ENCODE peak calls at places on chromosomes 11 and 22, in eight cellular contexts. R is tibial nerve, O is A549, H is transverse colon, L is stomach, K is ovary, D is upper lobe of left lung, V is K562. C is an unnamed sample. For H3K4me1, the result is how much of the 10 kb centered on the place peaks cover.

GRCh38 chr11:78476066-78476465 is 58.4 kb upstream of the GAB2 start:
- DNase-seq in L (peak), D (no peak), R (no peak), K (no peak), H (no peak), V (no peak), O (no peak), C (no peak)

GRCh38 chr11:65892661-65893317 is 2.3 kb downstream of the CCDC85B start:
- DNase-seq in H (no peak), D (no peak), L (no peak), V (no peak), K (no peak), O (no peak), R (no peak), C (no peak)

GRCh38 chr11:30197869-30198268 is 32.9 kb upstream of the FSHB start:
- DNase-seq in V (no peak), D (no peak), H (no peak), O (no peak), K (no peak), L (no peak), R (no peak), C (no peak)

GRCh38 chr22:41395531-41396240 is 13.9 kb downstream of the TEF start:
- DNase-seq in H (no peak), V (no peak), O (no peak), L (no peak), D (peak), K (no peak), R (no peak), C (no peak)

GRCh38 chr22:19434829-19435580 is 2.7 kb downstream of the MRPL40 start:
- DNase-seq in R (no peak), H (no peak), D (no peak), V (no peak), L (no peak), K (no peak), O (no peak), C (no peak)

GRCh38 chr11:19767691-19768151 is 55.1 kb downstream of the NAV2 start:
- DNase-seq in V (no peak), K (no peak), D (no peak), R (no peak), O (no peak), H (no peak), L (no peak), C (no peak)

GRCh38 chr22:49965291-49966040 is 4.9 kb downstream of the PIM3 start:
- DNase-seq in K (peak), H (peak), R (no peak), O (no peak), V (no peak), D (peak), L (peak), C (peak)

GRCh38 chr11:23974046-23974445 is 522.8 kb upstream of the LUZP2 start:
- DNase-seq in D (no peak), L (no peak), O (no peak), V (no peak), K (no peak), R (no peak), H (no peak), C (no peak)

GRCh38 chr11:48001438-48002021 is 21.2 kb downstream of the PTPRJ start:
- DNase-seq in K (no peak), O (peak), D (no peak), H (peak), R (no peak), L (peak), V (no peak), C (no peak)

GRCh38 chr11:22165799-22166548 is 26.9 kb upstream of the ANO5 start:
- DNase-seq in V (no peak), H (no peak), O (no peak), K (no peak), R (no peak), D (no peak), L (no peak), C (no peak)

GRCh38 chr22:45866398-45867117 is 110.4 kb downstream of the WNT7B start:
- DNase-seq in V (no peak), D (peak), L (peak), H (no peak), O (no peak), R (no peak), K (peak), C (peak)

GRCh38 chr11:23995891-23996290 is 501.0 kb upstream of the LUZP2 start:
- DNase-seq in L (no peak), K (no peak), O (no peak), V (no peak), R (no peak), D (no peak), H (no peak), C (no peak)

GRCh38 chr11:26651916-26652315 is 69.9 kb downstream of the SLC5A12 start:
- DNase-seq in D (no peak), O (no peak), K (no peak), H (no peak), V (no peak), R (no peak), L (no peak), C (no peak)

GRCh38 chr22:45424241-45424731 is 10.8 kb downstream of the RIBC2 start:
- DNase-seq in K (no peak), L (no peak), H (no peak), V (no peak), D (no peak), R (no peak), O (no peak), C (peak)

GRCh38 chr11:19819148-19819547 is 106.5 kb downstream of the NAV2 start:
- DNase-seq in D (no peak), R (no peak), L (no peak), V (no peak), K (no peak), H (no peak), O (no peak), C (no peak)

GRCh38 chr22:44383652-44384562 is 71.2 kb upstream of the SHISAL1 start:
- DNase-seq in D (no peak), V (no peak), R (no peak), K (no peak), O (no peak), L (no peak), H (no peak), C (peak)

GRCh38 chr22:37680191-37680851 is 4.9 kb downstream of the LGALS1 start:
- DNase-seq in H (no peak), K (no peak), R (no peak), O (no peak), D (no peak), V (no peak), L (no peak), C (no peak)

GRCh38 chr11:104891135-104891534 is 7.1 kb downstream of the CASP12 start:
- DNase-seq in V (no peak), K (no peak), H (no peak), O (no peak), L (no peak), R (no peak), D (no peak), C (no peak)

GRCh38 chr11:60948251-60948650 is 3.7 kb downstream of the SLC15A3 start:
- DNase-seq in D (no peak), O (no peak), K (no peak), H (no peak), L (no peak), V (no peak), R (no peak), C (no peak)

DNA sequence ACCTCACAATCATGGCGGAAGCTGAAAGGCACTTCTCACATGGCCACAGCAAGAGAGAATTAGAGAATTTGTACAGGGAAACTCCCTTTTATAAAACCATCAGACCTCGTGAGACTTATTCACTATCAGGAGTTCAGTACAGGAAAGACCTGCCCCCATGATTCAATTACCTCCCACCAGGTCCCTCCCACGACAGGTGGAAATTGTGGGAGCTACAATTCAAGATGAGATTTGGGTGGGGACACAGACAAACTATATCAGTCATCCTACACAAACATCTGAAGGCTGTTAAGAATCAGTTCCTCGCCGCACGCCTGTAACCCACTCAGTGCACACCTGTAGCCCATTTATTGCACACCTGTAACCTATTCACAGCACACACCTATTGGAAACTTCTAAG is 39.8 kb downstream of the CHST1 start:
- DNase-seq in D (no peak), V (no peak), K (no peak), H (no peak), L (no peak), R (no peak), O (no peak), C (no peak)
- H3K4me1 ChIP-seq in D (under half), V (under half), K (under half), H (under half), L (under half), R (under half), O (under half), C (under half)

DNA sequence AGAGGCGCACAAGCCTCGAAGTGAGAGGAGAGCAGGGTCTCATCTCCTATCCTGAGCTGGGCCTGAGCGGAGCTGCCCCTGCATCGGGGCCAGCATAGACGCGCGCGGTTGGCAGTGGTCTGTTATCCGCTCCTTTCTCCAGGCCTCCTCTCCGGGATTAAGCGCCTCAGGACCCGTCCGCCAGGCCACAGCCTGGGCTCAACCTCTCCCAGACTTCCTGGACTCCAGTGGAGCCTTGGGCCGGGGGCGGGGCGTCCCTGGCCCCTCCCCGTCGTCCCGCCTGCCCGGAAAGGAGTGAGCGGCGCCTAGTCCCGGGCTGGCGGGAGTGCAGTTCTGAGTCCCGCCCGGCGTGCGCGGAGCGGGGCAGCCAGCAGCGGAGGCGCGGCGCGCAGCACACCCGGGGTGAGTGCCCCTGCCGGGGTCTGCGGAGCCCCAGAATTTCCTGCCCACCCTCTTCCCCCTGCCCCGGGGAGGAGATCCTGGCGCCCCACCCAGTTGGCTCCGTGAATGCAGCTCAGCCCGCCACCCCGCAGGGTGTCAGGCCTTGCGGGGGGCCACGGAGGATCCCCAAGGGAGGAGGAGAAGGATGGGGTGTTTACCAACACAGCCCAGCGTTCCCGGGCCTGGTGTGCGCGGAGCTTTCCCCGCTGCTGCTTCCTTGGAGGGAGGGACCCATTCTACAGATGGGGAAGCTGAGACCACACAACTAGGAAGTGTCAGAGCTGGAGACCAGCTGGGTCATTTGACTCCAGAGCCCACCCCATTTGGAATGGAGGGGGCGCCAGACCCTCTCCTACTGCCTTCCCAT is at the start of gene TCIRG1:
- DNase-seq in O (peak), V (peak), R (peak), K (peak), L (peak), D (peak), H (peak), C (no peak)
- TF ChIP-seq EP300 in O (no peak), V (no peak), R (no peak), K (no peak), L (no peak), D (no peak), H (no peak), C (no peak)

DNA sequence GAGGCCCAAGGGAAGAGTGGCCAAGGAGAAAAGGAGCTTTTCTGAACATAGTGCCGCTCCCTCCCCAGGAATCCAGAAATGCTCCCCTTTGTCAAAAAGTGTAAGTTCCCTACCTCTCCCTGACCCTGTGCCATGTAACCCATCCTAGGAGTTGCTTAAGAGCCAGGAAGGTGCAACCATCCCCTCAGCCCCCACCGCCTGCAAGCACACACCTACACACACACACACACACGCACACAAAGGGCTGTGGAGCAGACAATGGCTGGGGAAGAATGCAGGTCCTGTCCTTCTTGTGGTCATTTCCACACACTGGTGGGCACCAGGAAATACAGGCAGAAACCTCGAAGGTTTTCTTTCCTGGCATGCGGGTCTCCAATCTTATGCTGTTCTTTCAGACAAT is 1.2 kb downstream of the P2RX3 start:
- DNase-seq in D (no peak), H (no peak), R (no peak), V (no peak), K (peak), L (no peak), O (no peak), C (no peak)
- H3K4me1 ChIP-seq in D (under half), H (under half), R (under half), V (under half), K (under half), L (under half), O (under half), C (under half)

GRCh38 chr11:119694334-119694733 is 34.7 kb downstream of the NECTIN1 start:
- DNase-seq in D (no peak), R (no peak), K (no peak), O (no peak), V (no peak), H (peak), L (peak), C (no peak)
- TF ChIP-seq EP300 in D (no peak), R (no peak), K (no peak), O (no peak), V (no peak), H (no peak), L (no peak), C (no peak)

GRCh38 chr11:117074122-117074521 is 24.1 kb downstream of the SIK3 start:
- DNase-seq in D (no peak), K (no peak), R (no peak), H (no peak), V (peak), L (no peak), O (no peak), C (no peak)
- H3K4me1 ChIP-seq in D (half or more), K (under half), R (half or more), H (under half), V (under half), L (under half), O (half or more), C (under half)

GRCh38 chr11:74206746-74207145 is 35.7 kb downstream of the PPME1 start:
- DNase-seq in R (no peak), L (no peak), H (no peak), O (no peak), D (no peak), K (no peak), V (no peak), C (no peak)

GRCh38 chr11:74208507-74208906 is 37.4 kb downstream of the PPME1 start:
- DNase-seq in O (no peak), V (no peak), H (no peak), R (no peak), K (no peak), D (no peak), L (no peak), C (no peak)

DNA sequence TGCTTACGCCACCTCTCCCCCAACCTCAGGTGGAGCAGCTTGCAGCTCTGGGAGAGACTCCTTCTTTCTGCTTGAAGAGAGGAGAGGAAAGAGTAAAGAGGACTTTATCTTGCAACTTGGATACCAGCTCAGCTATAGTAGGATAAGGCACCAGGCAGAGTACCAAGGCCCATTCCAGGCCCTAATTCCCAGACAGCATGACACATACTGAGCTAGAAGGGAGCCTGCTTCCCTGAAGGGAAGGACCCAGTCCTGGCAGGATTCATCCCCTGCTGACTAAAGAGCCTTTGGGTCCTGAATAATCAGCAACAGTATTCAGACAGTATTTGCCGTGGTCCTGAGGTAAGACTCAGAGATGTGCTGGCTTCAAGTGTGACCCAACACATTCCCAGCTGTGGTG is 41.4 kb downstream of the PPME1 start:
- DNase-seq in H (no peak), R (no peak), V (no peak), D (no peak), L (no peak), O (no peak), K (no peak), C (no peak)
- TF ChIP-seq EP300 in H (no peak), R (no peak), V (no peak), D (no peak), L (no peak), O (no peak), K (no peak), C (no peak)

GRCh38 chr11:64549969-64550368 is 41.1 kb upstream of the SLC22A12 start:
- DNase-seq in D (no peak), O (no peak), L (no peak), V (no peak), R (no peak), K (no peak), H (peak), C (peak)
- H3K4me1 ChIP-seq in D (under half), O (under half), L (under half), V (under half), R (under half), K (under half), H (under half), C (under half)

DNA sequence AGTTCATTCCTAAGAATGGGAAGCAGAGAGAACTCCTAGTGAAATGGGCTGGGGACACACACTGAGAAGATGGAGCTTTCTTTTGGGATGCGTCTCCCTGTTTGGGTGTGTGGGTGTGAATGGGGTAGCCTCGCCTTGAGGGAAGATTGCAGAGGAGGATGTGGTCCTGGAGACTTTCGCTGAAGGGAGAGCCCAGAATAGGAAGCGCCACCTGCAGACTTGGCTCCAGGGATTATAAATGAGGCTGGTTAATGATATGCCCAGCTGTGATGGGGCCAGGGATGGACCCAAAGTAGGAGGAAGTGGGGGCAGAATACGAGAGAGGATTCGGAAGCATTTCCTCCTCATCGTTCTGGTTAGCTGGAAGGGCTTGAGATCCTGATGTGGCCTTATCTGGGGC is 13.7 kb downstream of the RELT start:
- DNase-seq in D (no peak), R (no peak), K (no peak), H (no peak), O (no peak), V (no peak), L (no peak), C (no peak)
- TF ChIP-seq EP300 in D (no peak), R (no peak), K (no peak), H (no peak), O (no peak), V (no peak), L (no peak), C (no peak)

DNA sequence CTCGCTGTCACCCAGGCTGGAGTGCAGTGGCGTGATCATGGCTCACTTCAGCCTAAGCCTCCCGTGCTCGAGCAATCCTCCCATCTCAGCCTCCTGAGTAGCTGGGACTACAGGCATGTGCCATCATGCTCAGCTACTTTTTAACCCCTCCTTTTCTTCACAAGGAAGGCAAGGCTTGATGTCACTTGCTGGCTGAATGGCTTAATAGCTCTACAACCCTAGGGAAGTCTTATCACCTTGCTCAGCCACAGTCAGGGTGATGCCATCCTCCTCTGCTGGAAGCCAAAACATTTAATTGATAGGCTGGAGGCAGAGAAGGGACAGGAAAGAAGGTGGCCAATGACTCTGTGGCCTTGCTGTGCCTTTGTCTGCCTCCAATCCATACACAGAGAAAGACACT is 131.9 kb downstream of the MED15 start:
- DNase-seq in O (no peak), R (no peak), D (no peak), K (no peak), L (no peak), H (no peak), V (no peak), C (peak)
- H3K4me1 ChIP-seq in O (under half), R (under half), D (under half), K (under half), L (under half), H (under half), V (under half), C (under half)

GRCh38 chr11:113286509-113287497 is 27.6 kb upstream of the TTC12 start:
- DNase-seq in H (no peak), V (no peak), R (no peak), L (no peak), O (no peak), D (no peak), K (no peak), C (no peak)

GRCh38 chr11:113288286-113288863 is 26.0 kb upstream of the TTC12 start:
- DNase-seq in O (no peak), H (no peak), R (no peak), K (no peak), V (no peak), L (no peak), D (no peak), C (no peak)

GRCh38 chr11:113293936-113294335 is 20.4 kb upstream of the TTC12 start:
- DNase-seq in D (no peak), O (no peak), H (no peak), V (no peak), K (no peak), L (no peak), R (no peak), C (no peak)

GRCh38 chr11:113286001-113286400 is 28.4 kb upstream of the TTC12 start:
- DNase-seq in O (no peak), H (no peak), D (no peak), V (no peak), K (no peak), L (no peak), R (no peak), C (no peak)

GRCh38 chr11:113289341-113290187 is 24.8 kb upstream of the TTC12 start:
- DNase-seq in L (peak), O (peak), D (no peak), K (peak), H (peak), V (peak), R (peak), C (no peak)
- TF ChIP-seq EP300 in L (no peak), O (no peak), D (no peak), K (no peak), H (no peak), V (no peak), R (no peak), C (no peak)

C was measured in suprapubic skin.